ENCODE peak calls at places on chromosomes 13 and 19, in six cellular contexts. P is midbrain, C is AG04450, A is substantia nigra, J is nucleus accumbens, D is COR-L47. F is an unnamed sample.

GRCh38 chr19:40347476-40348124 is 597 bp downstream of the C19orf47 start:
- DNase-seq in P (no peak), C (no peak), A (no peak), J (no peak), D (no peak), F (peak)

GRCh38 chr13:19810996-19811881 is 28.5 kb upstream of the PSPC1 start:
- DNase-seq in P (no peak), C (no peak), A (no peak), J (no peak), D (no peak), F (no peak)

GRCh38 chr13:24281188-24282008 is 28.0 kb upstream of the C1QTNF9 start:
- DNase-seq in P (no peak), C (no peak), A (no peak), J (no peak), D (peak), F (no peak)

GRCh38 chr13:29737061-29737460 is 113.4 kb downstream of the UBL3 start:
- DNase-seq in P (no peak), C (no peak), A (no peak), J (no peak), D (no peak), F (no peak)

GRCh38 chr13:43469791-43470190 is 317.0 kb downstream of the ENOX1 start:
- DNase-seq in P (no peak), C (no peak), A (no peak), J (no peak), D (no peak), F (no peak)

GRCh38 chr19:48552406-48553322 is 692 bp downstream of the SULT2B1 start:
- DNase-seq in P (no peak), C (no peak), A (no peak), J (no peak), D (no peak), F (no peak)

GRCh38 chr19:38653028-38653571 is 5.7 kb downstream of the ACTN4 start:
- DNase-seq in P (no peak), C (no peak), A (no peak), J (no peak), D (no peak), F (no peak)

GRCh38 chr19:35966771-35967170 is 28.2 kb upstream of the SDHAF1 start:
- DNase-seq in P (no peak), C (no peak), A (no peak), J (no peak), D (no peak), F (no peak)

GRCh38 chr19:45141203-45141900 is 19.4 kb downstream of the NKPD1 start:
- DNase-seq in P (no peak), C (no peak), A (no peak), J (peak), D (no peak), F (no peak)

GRCh38 chr13:48977973-48978372 is 2.3 kb downstream of the FNDC3A start:
- DNase-seq in P (no peak), C (no peak), A (no peak), J (no peak), D (no peak), F (peak)

GRCh38 chr19:49133621-49134454 is 14.5 kb downstream of the PPFIA3 start:
- DNase-seq in P (no peak), C (no peak), A (no peak), J (no peak), D (no peak), F (no peak)

GRCh38 chr19:8567522-8568172 is 9.6 kb downstream of the MYO1F start:
- DNase-seq in P (peak), C (no peak), A (peak), J (no peak), D (no peak), F (no peak)

F was measured in Kasumi-1.